ENCODE peak calls at places on chromosomes 4 and X, in nine cellular contexts. J is H1, W is Peyer's patch, G is gastrocnemius medialis, I is prostate gland, R is thyroid gland, P is ovary, D is suprapubic skin, N is IMR-90. E is an unnamed sample.
A peak's percentile ranks its signal among the peaks of the same experiment; 100 is the strongest.

GRCh38 chr4:183968502-183968901 is 63.4 kb downstream of the STOX2 start:
- DNase-seq in N (no peak), D (no peak), R (no peak), P (no peak), I (no peak), J (no peak), G (no peak), W (no peak), E (no peak)

GRCh38 chr4:119709418-119709817 is 80.8 kb upstream of the PDE5A start:
- DNase-seq in W (no peak), J (no peak), I (no peak), N (no peak), P (no peak), G (no peak), R (no peak), D (no peak), E (no peak)

GRCh38 chr4:133156096-133156495 is 7.0 kb downstream of the PCDH10 start:
- DNase-seq in G (no peak), D (no peak), P (no peak), I (no peak), R (no peak), W (no peak), N (no peak), J (no peak), E (no peak)

GRCh38 chr4:3701271-3702083 is 64.7 kb upstream of the ADRA2C start:
- DNase-seq in G (no peak), D (peak; percentile 33), P (no peak), W (no peak), I (no peak), R (no peak), N (no peak), J (no peak), E (no peak)

GRCh38 chr4:64341711-64342110 is 67.5 kb downstream of the TECRL start:
- DNase-seq in P (no peak), G (peak; percentile 81), R (peak; percentile 5), N (no peak), W (no peak), J (no peak), I (no peak), D (no peak), E (no peak)

GRCh38 chr4:145614235-145614615 is 5.0 kb upstream of the MMAA start:
- DNase-seq in D (no peak), N (no peak), P (no peak), G (no peak), R (no peak), W (no peak), I (no peak), J (no peak), E (no peak)

GRCh38 chr4:36214735-36215485 is 29.4 kb downstream of the ARAP2 start:
- DNase-seq in I (no peak), R (no peak), D (no peak), P (no peak), J (no peak), G (no peak), N (no peak), W (no peak), E (no peak)

GRCh38 chr4:85398276-85398675 is 76.7 kb upstream of the ARHGAP24 start:
- DNase-seq in I (no peak), P (no peak), D (no peak), J (no peak), R (no peak), G (no peak), W (no peak), N (no peak), E (no peak)

GRCh38 chrX:55220119-55220794 is at the start of gene PAGE5:
- DNase-seq in G (no peak), W (no peak), P (no peak), I (no peak), R (no peak), D (no peak), J (no peak), N (no peak), E (no peak)

GRCh38 chr4:8073206-8073863 is 85.3 kb downstream of the ABLIM2 start:
- DNase-seq in J (no peak), G (no peak), R (no peak), W (no peak), P (no peak), D (no peak), I (no peak), N (no peak), E (no peak)

GRCh38 chr4:3322059-3322550 is 29.3 kb downstream of the RGS12 start:
- DNase-seq in P (no peak), D (peak; percentile 62), N (peak; percentile 46), R (no peak), W (no peak), G (no peak), J (no peak), I (no peak), E (peak; percentile 2)

GRCh38 chrX:2614911-2615310 is 76.2 kb upstream of the CD99 start:
- DNase-seq in R (no peak), J (no peak), N (peak; percentile 83), G (no peak), I (no peak), D (no peak), P (no peak), W (no peak), E (no peak)

GRCh38 chr4:114028071-114028470 is 48.6 kb upstream of the ARSJ start:
- DNase-seq in D (no peak), J (no peak), R (no peak), I (no peak), W (no peak), N (peak; percentile 9), P (no peak), G (no peak), E (no peak)

GRCh38 chr4:53863731-53864130 is 200.7 kb downstream of the CHIC2 start:
- DNase-seq in P (no peak), G (no peak), I (no peak), J (no peak), D (no peak), R (no peak), N (no peak), W (no peak), E (no peak)

GRCh38 chr4:76781698-76782595 is 116.0 kb downstream of the SOWAHB start:
- DNase-seq in D (no peak), G (no peak), W (no peak), J (no peak), I (peak; percentile 17), R (peak; percentile 33), P (no peak), N (peak; percentile 98), E (no peak)

GRCh38 chr4:10115657-10116624 is 658 bp downstream of the WDR1 start:
- DNase-seq in I (peak; percentile 70), J (no peak), R (peak; percentile 69), G (peak; percentile 58), D (peak; percentile 85), P (peak; percentile 38), N (no peak), W (peak; percentile 84), E (peak; percentile 56)

GRCh38 chr4:135184715-135185114 is 983.1 kb upstream of the PABPC4L start:
- DNase-seq in W (no peak), P (no peak), J (no peak), D (no peak), I (no peak), R (no peak), G (no peak), N (no peak), E (no peak)

GRCh38 chr4:44629280-44629866 is 22.1 kb downstream of the YIPF7 start:
- DNase-seq in P (no peak), I (peak; percentile 15), D (no peak), W (peak; percentile 17), J (peak; percentile 9), G (no peak), N (peak; percentile 43), R (peak; percentile 14), E (peak; percentile 58)

GRCh38 chrX:132614297-132614696 is 125.5 kb upstream of the MBNL3 start:
- DNase-seq in P (peak; percentile 14), I (no peak), N (no peak), J (no peak), D (no peak), R (no peak), G (no peak), W (no peak), E (no peak)

GRCh38 chrX:111886678-111887077 is 10.7 kb downstream of the TRPC5OS start:
- DNase-seq in G (no peak), I (no peak), R (no peak), N (no peak), W (no peak), P (no peak), J (no peak), D (no peak), E (no peak)

GRCh38 chr4:133452669-133453068 is 303.6 kb downstream of the PCDH10 start:
- DNase-seq in P (no peak), G (no peak), J (no peak), D (no peak), R (no peak), W (no peak), I (no peak), N (no peak), E (no peak)

GRCh38 chr4:48557478-48557877 is 67.4 kb downstream of the ZAR1 start:
- DNase-seq in R (no peak), J (no peak), N (no peak), I (no peak), P (no peak), W (no peak), D (no peak), G (no peak), E (no peak)
- TF ChIP-seq CTCF in R (no peak), J (peak; percentile 68), N (no peak), I (no peak), P (no peak), W (no peak), D (no peak), G (no peak), E (no peak)

GRCh38 chrX:18354369-18355329 is at the start of gene SCML2:
- DNase-seq in I (peak; percentile 7), D (no peak), N (peak; percentile 21), R (peak; percentile 30), J (no peak), P (peak; percentile 44), W (no peak), G (peak; percentile 9), E (peak; percentile 16)
- H3K27ac ChIP-seq in I (peak within 1 kb of the TSS; percentile 33), D (no peak within 1 kb of the TSS), N (peak within 1 kb of the TSS; percentile 61), R (no peak within 1 kb of the TSS), J (no peak within 1 kb of the TSS), P (peak within 1 kb of the TSS; percentile 89), W (peak within 1 kb of the TSS; percentile 39), G (no peak within 1 kb of the TSS), E (no peak within 1 kb of the TSS)

DNA sequence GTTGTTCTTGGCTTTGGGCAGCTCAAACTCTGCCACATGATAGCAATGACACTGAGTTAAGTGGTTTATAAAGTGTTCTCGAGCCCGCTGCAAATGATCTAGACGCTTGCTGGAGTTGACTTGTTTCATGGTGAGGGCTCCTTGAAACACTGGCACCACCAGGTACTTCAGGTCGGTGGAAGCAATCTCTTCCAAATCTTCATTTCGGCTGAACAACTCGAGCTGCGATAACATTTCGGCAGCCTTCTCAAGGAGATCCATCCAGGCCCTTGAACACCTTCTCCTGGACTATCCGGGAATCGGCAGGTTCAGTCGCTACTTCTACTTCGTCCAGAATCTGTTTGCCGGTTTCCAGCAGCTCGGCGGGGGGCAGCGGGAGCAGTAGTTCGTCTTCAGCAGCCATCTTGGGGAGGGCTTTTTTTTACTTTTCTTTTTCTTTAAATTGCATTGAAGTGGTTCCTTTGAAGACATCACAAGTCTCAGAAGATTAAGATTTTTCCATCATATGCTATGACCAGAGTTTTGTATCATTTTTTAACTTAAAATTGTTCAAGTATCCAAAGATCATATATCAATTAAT is 28.0 kb downstream of the HNRNPDL start:
- DNase-seq in I (no peak), J (no peak), W (no peak), P (no peak), N (no peak), D (no peak), R (peak; percentile 81), G (no peak), E (no peak)
- TF ChIP-seq POLR2A in I (no peak), J (no peak), W (no peak), P (no peak), N (no peak), D (no peak), R (no peak), G (no peak), E (no peak)

GRCh38 chrX:134453631-134454030 is 6.3 kb upstream of the HPRT1 start:
- DNase-seq in J (no peak), I (no peak), N (no peak), W (no peak), R (no peak), D (no peak), G (no peak), P (no peak), E (peak; percentile 61)
- TF ChIP-seq CTCF in J (no peak), I (no peak), N (no peak), W (no peak), R (no peak), D (no peak), G (no peak), P (no peak), E (no peak)